ENCODE peak calls at places on chromosome 12, in ten cellular contexts. S is pancreas, C is uterus, Q is MM.1S, E is WERI-Rb-1, T is endodermal cell, D is brain microvascular endothelial cell, L is tibial artery, K is mesenchymal stem cell, G is PC-3. P is an unnamed sample.

GRCh38 chr12:77772606-77773298 is 57.9 kb upstream of the NAV3 start:
- DNase-seq in S (no peak), C (no peak), Q (no peak), E (no peak), T (no peak), D (no peak), L (no peak), K (no peak), G (no peak), P (no peak)

GRCh38 chr12:1933342-1933992 is 15.0 kb upstream of the CACNA2D4 start:
- DNase-seq in S (no peak), C (peak), Q (no peak), E (peak), T (peak), D (no peak), L (peak), K (peak), G (no peak), P (peak)

GRCh38 chr12:14995583-14996425 is 23.0 kb downstream of the PDE6H start:
- DNase-seq in S (no peak), C (no peak), Q (peak), E (no peak), T (no peak), D (no peak), L (no peak), K (peak), G (peak), P (peak)

GRCh38 chr12:67759829-67760228 is 111.3 kb downstream of the DYRK2 start:
- DNase-seq in S (no peak), C (no peak), Q (no peak), E (no peak), T (peak), D (no peak), L (no peak), K (no peak), G (peak), P (peak)

GRCh38 chr12:78036889-78037288 is 206.2 kb downstream of the NAV3 start:
- DNase-seq in S (no peak), C (no peak), Q (no peak), E (no peak), T (no peak), D (no peak), L (no peak), K (no peak), G (no peak), P (no peak)

GRCh38 chr12:43722621-43723020 is 36.0 kb downstream of the PUS7L start:
- DNase-seq in S (no peak), C (no peak), Q (no peak), E (no peak), T (no peak), D (no peak), L (no peak), K (no peak), G (no peak), P (no peak)

GRCh38 chr12:57138526-57139272 is 8.7 kb downstream of the LRP1-AS start:
- DNase-seq in S (no peak), C (peak), Q (no peak), E (no peak), T (peak), D (no peak), L (peak), K (no peak), G (no peak), P (no peak)

GRCh38 chr12:41034686-41035085 is 153.4 kb upstream of the PDZRN4 start:
- DNase-seq in S (no peak), C (no peak), Q (no peak), E (no peak), T (no peak), D (no peak), L (no peak), K (peak), G (no peak), P (no peak)

GRCh38 chr12:46956451-46957035 is 122.9 kb upstream of the PCED1B start:
- DNase-seq in S (no peak), C (no peak), Q (no peak), E (no peak), T (no peak), D (no peak), L (no peak), K (no peak), G (no peak), P (no peak)

GRCh38 chr12:57735952-57736742 is 2.4 kb downstream of the AGAP2 start:
- DNase-seq in S (no peak), C (no peak), Q (no peak), E (peak), T (peak), D (no peak), L (no peak), K (peak), G (peak), P (no peak)

GRCh38 chr12:54439521-54440255 is 20.6 kb upstream of the ITGA5 start:
- DNase-seq in S (no peak), C (no peak), Q (peak), E (no peak), T (peak), D (no peak), L (no peak), K (peak), G (peak), P (peak)

GRCh38 chr12:110249105-110249504 is 31.9 kb upstream of the ATP2A2 start:
- DNase-seq in S (no peak), C (no peak), Q (no peak), E (peak), T (peak), D (no peak), L (no peak), K (peak), G (no peak), P (no peak)
- H3K27ac ChIP-seq in S (peak), C (no peak), Q (no peak), E (no peak), T (no peak), D (no peak), L (peak), K (peak), G (peak), P (no peak)

DNA sequence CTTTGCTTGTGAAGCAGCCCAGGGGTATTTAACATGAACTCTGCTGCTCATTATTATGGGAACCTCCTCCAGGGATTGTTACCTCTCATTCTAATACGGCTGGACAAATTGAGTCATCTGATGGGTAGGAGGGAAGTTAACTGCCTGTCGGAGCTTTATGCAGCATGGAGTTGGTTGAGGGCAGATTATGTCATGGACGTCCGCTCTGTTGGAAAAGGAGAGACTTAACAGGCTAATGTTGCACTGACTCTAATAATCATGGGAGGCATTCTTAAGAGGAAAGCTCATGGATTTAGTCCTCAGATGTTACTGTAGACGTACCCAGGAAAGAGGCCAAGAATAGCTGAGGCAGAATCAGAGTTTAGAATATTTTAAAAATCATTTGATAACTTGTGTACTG is 9.9 kb downstream of the POP5 start:
- DNase-seq in S (no peak), C (no peak), Q (no peak), E (no peak), T (no peak), D (no peak), L (no peak), K (no peak), G (no peak), P (no peak)
- H3K4me3 ChIP-seq in S (no peak), C (no peak), Q (no peak), E (no peak), T (peak), D (no peak), L (no peak), K (no peak), G (no peak), P (no peak)

DNA sequence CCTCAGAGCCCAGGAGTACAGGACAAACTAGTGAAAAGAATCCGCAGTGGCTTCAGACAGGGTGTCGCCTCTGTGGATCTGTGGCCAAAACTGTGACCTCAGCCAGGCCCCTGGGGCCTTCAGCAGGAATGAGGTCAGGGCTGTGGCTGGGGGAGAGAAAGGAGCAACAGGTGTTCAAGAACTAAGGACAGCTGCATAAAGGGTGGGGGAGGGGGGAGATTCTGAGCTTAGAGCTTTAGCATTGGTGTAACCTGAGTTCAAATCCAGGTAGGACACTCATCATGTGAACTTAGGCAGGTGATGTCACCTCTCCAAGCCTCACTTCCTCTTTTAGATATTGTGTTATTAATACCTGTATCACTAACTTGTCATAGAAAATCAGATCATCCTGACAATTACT is 40.9 kb upstream of the CORO1C start:
- DNase-seq in S (no peak), C (no peak), Q (peak), E (peak), T (no peak), D (no peak), L (no peak), K (no peak), G (no peak), P (no peak)
- H3K27ac ChIP-seq in S (no peak), C (peak), Q (peak), E (no peak), T (no peak), D (no peak), L (peak), K (no peak), G (no peak), P (no peak)

GRCh38 chr12:109461846-109462766 is 15.0 kb downstream of the KCTD10 start:
- DNase-seq in S (peak), C (peak), Q (no peak), E (no peak), T (peak), D (peak), L (peak), K (peak), G (peak), P (no peak)

GRCh38 chr12:109464642-109465351 is 12.3 kb downstream of the KCTD10 start:
- DNase-seq in S (no peak), C (no peak), Q (no peak), E (no peak), T (no peak), D (no peak), L (no peak), K (no peak), G (no peak), P (no peak)

GRCh38 chr12:109462868-109463692 is 14.0 kb downstream of the KCTD10 start:
- DNase-seq in S (peak), C (peak), Q (no peak), E (no peak), T (peak), D (peak), L (peak), K (peak), G (peak), P (no peak)

GRCh38 chr12:109461049-109461845 is 15.9 kb downstream of the KCTD10 start:
- DNase-seq in S (no peak), C (no peak), Q (no peak), E (no peak), T (no peak), D (peak), L (peak), K (peak), G (peak), P (peak)

DNA sequence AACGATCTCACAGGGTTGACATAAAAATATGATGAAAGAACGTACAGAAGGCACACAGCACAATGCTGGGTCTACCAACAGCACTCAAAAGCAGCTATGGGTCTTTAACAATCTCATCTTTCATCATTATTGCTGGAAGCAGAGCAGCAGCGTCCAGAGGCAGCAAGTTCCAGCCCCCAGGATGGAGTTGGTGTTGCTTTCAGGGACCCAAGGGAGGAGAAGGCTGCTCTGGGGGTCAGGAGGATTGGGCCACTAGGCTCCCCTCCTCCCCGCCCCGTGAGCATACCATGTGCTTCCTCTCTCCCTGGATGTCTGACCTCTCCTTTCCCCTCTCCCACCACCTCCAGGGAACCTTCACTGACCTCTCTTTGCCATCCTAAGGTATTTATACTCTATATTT is 13.3 kb downstream of the KCTD10 start:
- DNase-seq in S (no peak), C (no peak), Q (no peak), E (no peak), T (no peak), D (no peak), L (no peak), K (no peak), G (no peak), P (no peak)
- H3K4me3 ChIP-seq in S (no peak), C (no peak), Q (no peak), E (no peak), T (no peak), D (peak), L (peak), K (peak), G (peak), P (no peak)

DNA sequence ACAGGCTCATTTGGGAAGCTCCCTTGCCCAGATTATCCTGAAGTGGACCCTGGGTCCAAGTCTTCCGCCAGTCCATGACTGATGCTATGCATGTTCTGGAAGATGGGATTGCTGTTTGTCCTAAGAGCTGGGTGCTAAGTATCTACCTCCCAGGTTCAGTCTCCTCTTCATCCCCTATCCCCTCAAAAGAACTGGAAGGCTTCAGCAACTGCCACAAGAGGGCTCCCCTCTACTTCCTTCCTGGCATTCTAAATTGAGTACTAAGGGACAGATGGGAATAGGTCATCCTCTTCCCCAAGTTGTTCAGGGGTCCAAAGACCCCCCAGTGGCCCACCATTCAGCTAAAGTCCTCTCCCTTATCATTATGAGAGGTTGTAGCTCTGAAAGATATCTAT is 9.0 kb upstream of the FKBP11 start:
- DNase-seq in S (no peak), C (no peak), Q (peak), E (no peak), T (peak), D (no peak), L (no peak), K (no peak), G (peak), P (no peak)
- H3K27ac ChIP-seq in S (no peak), C (no peak), Q (no peak), E (no peak), T (no peak), D (no peak), L (no peak), K (no peak), G (no peak), P (no peak)

GRCh38 chr12:94707892-94708291 is 57.5 kb upstream of the TMCC3 start:
- DNase-seq in S (no peak), C (peak), Q (no peak), E (no peak), T (no peak), D (peak), L (peak), K (peak), G (no peak), P (no peak)
- H3K4me3 ChIP-seq in S (no peak), C (no peak), Q (no peak), E (no peak), T (no peak), D (no peak), L (no peak), K (no peak), G (no peak), P (no peak)

GRCh38 chr12:11654338-11654737 is 4.9 kb downstream of the ETV6 start:
- DNase-seq in S (no peak), C (no peak), Q (no peak), E (no peak), T (no peak), D (no peak), L (no peak), K (no peak), G (no peak), P (no peak)
- H3K27ac ChIP-seq in S (no peak), C (no peak), Q (no peak), E (no peak), T (no peak), D (no peak), L (peak), K (no peak), G (no peak), P (no peak)